ENCODE peak calls at places on chromosomes 12 and 14, in four cellular contexts. T is fibroblast of the aortic adventitia, Y is foreskin fibroblast, Q is ovary. I is an unnamed sample.

GRCh38 chr12:132145334-132145733 is 1.1 kb downstream of the NOC4L start:
- DNase-seq in T (no peak), Y (no peak), Q (peak), I (no peak)

GRCh38 chr12:25995906-25996305 is 37.4 kb downstream of the RASSF8 start:
- DNase-seq in T (no peak), Y (no peak), Q (no peak), I (peak)

GRCh38 chr12:66813137-66813867 is 134.4 kb upstream of the GRIP1 start:
- DNase-seq in T (no peak), Y (no peak), Q (no peak), I (no peak)

GRCh38 chr14:56666716-56667115 is 87.1 kb downstream of the TMEM260 start:
- DNase-seq in T (peak), Y (peak), Q (no peak), I (peak)

GRCh38 chr12:119036878-119037493 is 55.6 kb downstream of the SRRM4 start:
- DNase-seq in T (no peak), Y (no peak), Q (no peak), I (peak)

GRCh38 chr12:34401659-34402227 is 379.4 kb downstream of the ALG10 start:
- DNase-seq in T (no peak), Y (no peak), Q (peak), I (no peak)

GRCh38 chr14:69992564-69992963 is 113.3 kb downstream of the SMOC1 start:
- DNase-seq in T (no peak), Y (no peak), Q (no peak), I (no peak)

GRCh38 chr14:54893151-54893760 is 9.4 kb downstream of the GCH1 start:
- DNase-seq in T (peak), Y (peak), Q (no peak), I (peak)

GRCh38 chr12:18139989-18140596 is 50.1 kb upstream of the RERGL start:
- DNase-seq in T (peak), Y (peak), Q (no peak), I (peak)

GRCh38 chr14:78933948-78934524 is 763.9 kb downstream of the NRXN3 start:
- DNase-seq in T (peak), Y (peak), Q (no peak), I (peak)

GRCh38 chr12:83197483-83197914 is 510.8 kb downstream of the TMTC2 start:
- DNase-seq in T (no peak), Y (no peak), Q (no peak), I (no peak)

GRCh38 chr12:72889791-72890190 is 617.6 kb downstream of the TRHDE start:
- DNase-seq in T (no peak), Y (no peak), Q (no peak), I (no peak)

GRCh38 chr12:39611818-39612217 is 7.8 kb downstream of the ABCD2 start:
- DNase-seq in T (no peak), Y (no peak), Q (no peak), I (no peak)

GRCh38 chr14:98909251-98909944 is 362.6 kb downstream of the BCL11B start:
- DNase-seq in T (no peak), Y (no peak), Q (no peak), I (no peak)

GRCh38 chr12:105581420-105581819 is 250.9 kb downstream of the C12orf75 start:
- DNase-seq in T (no peak), Y (no peak), Q (no peak), I (no peak)

GRCh38 chr12:107282628-107283027 is 189.3 kb upstream of the CRY1 start:
- DNase-seq in T (no peak), Y (no peak), Q (no peak), I (peak)

GRCh38 chr12:27272375-27273028 is 28.4 kb downstream of the STK38L start:
- DNase-seq in T (peak), Y (no peak), Q (no peak), I (no peak)

GRCh38 chr12:130011611-130012385 is 108.0 kb upstream of the TMEM132D start:
- DNase-seq in T (no peak), Y (no peak), Q (no peak), I (no peak)

GRCh38 chr14:33512201-33512600 is 438.7 kb downstream of the EGLN3 start:
- DNase-seq in T (peak), Y (peak), Q (no peak), I (peak)

GRCh38 chr14:95998656-95999055 is 40.5 kb upstream of the C14orf132 start:
- DNase-seq in T (peak), Y (peak), Q (no peak), I (peak)

GRCh38 chr12:3951380-3952135 is 78.4 kb upstream of the PARP11 start:
- DNase-seq in T (no peak), Y (no peak), Q (no peak), I (no peak)

GRCh38 chr12:128766738-128767501 is 56.8 kb downstream of the SLC15A4 start:
- DNase-seq in T (no peak), Y (no peak), Q (no peak), I (no peak)

GRCh38 chr14:102430212-102430908 is 67.6 kb downstream of the TECPR2 start:
- DNase-seq in T (no peak), Y (no peak), Q (no peak), I (no peak)

GRCh38 chr14:68952544-68953535 is 26.3 kb downstream of the ACTN1 start:
- DNase-seq in T (peak), Y (peak), Q (peak), I (peak)

GRCh38 chr14:101761032-101761880 is at the start of gene PPP2R5C:
- DNase-seq in T (peak), Y (peak), Q (peak), I (peak)

GRCh38 chr12:98064501-98064900 is 450.9 kb upstream of the TMPO start:
- DNase-seq in T (no peak), Y (no peak), Q (no peak), I (no peak)

GRCh38 chr12:118052324-118053070 is 8.5 kb downstream of the WSB2 start:
- DNase-seq in T (peak), Y (peak), Q (peak), I (peak)

GRCh38 chr14:56359245-56359644 is 220.4 kb upstream of the TMEM260 start:
- DNase-seq in T (no peak), Y (peak), Q (no peak), I (peak)

GRCh38 chr14:63435838-63436237 is 107.3 kb downstream of the PPP2R5E start:
- DNase-seq in T (peak), Y (peak), Q (peak), I (peak)

GRCh38 chr14:72558721-72559120 is 335.2 kb downstream of the DPF3 start:
- DNase-seq in T (peak), Y (peak), Q (no peak), I (peak)

GRCh38 chr14:28097585-28097984 is 669.0 kb upstream of the FOXG1 start:
- DNase-seq in T (no peak), Y (no peak), Q (no peak), I (peak)

GRCh38 chr14:24139272-24139934 is 2.0 kb downstream of the EMC9 start:
- DNase-seq in T (no peak), Y (no peak), Q (no peak), I (no peak)

GRCh38 chr14:83863042-83863441 is 1666.9 kb upstream of the FLRT2 start:
- DNase-seq in T (no peak), Y (no peak), Q (no peak), I (no peak)

GRCh38 chr14:105503918-105504692 is 13.1 kb downstream of the TEDC1 start:
- DNase-seq in T (no peak), Y (no peak), Q (no peak), I (no peak)

GRCh38 chr14:38737657-38738056 is 365.4 kb downstream of the SEC23A start:
- DNase-seq in T (no peak), Y (no peak), Q (no peak), I (no peak)

GRCh38 chr14:21902561-21903199 is 229.1 kb upstream of the OR4E1 start:
- DNase-seq in T (no peak), Y (no peak), Q (no peak), I (peak)

GRCh38 chr12:121719926-121720414 is 7.4 kb downstream of the TMEM120B start:
- DNase-seq in T (peak), Y (peak), Q (no peak), I (peak)

GRCh38 chr12:12976366-12976765 is 23.7 kb downstream of the HEBP1 start:
- DNase-seq in T (peak), Y (peak), Q (no peak), I (peak)

GRCh38 chr14:97620071-97620470 is 822.9 kb downstream of the VRK1 start:
- DNase-seq in T (no peak), Y (no peak), Q (no peak), I (no peak)

GRCh38 chr14:97618917-97619690 is 821.9 kb downstream of the VRK1 start:
- DNase-seq in T (no peak), Y (no peak), Q (no peak), I (no peak)

DNA sequence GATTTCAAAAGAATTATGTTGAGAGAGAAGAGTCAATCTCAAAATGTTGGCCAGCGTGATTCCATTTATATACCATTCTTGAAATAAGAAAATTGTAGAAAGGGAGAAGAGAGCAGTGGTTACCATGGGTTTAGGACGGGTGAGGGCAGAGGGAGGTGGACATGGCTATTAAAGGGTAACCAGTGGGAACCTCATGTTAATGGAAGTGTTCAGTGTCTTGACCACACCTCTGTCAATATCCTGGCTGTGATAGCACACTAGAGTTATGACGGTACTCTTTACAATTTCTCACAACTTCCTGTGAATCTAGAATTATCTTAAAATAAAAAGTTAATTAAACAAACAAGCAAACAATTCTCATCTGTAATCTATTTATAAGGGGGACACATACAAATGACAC is 821.2 kb downstream of the VRK1 start:
- DNase-seq in T (no peak), Y (no peak), Q (no peak), I (no peak)
- H3K4me3 ChIP-seq in T (no peak), Y (no peak), Q (no peak), I (no peak)

GRCh38 chr12:2057041-2057792 is 4.4 kb downstream of the CACNA1C start:
- DNase-seq in T (peak), Y (peak), Q (peak), I (peak)

GRCh38 chr12:2051700-2052625 is 824 bp upstream of the CACNA1C start:
- DNase-seq in T (peak), Y (peak), Q (peak), I (no peak)

GRCh38 chr12:2053675-2054070 is 886 bp downstream of the CACNA1C start:
- DNase-seq in T (peak), Y (peak), Q (peak), I (no peak)

GRCh38 chr12:2052861-2053674 is at the start of gene CACNA1C:
- DNase-seq in T (peak), Y (peak), Q (peak), I (peak)

GRCh38 chr12:2054091-2055018 is 1.6 kb downstream of the CACNA1C start:
- DNase-seq in T (peak), Y (peak), Q (peak), I (peak)
- H3K4me3 ChIP-seq in T (peak), Y (peak), Q (peak), I (peak)

GRCh38 chr12:116880817-116881324 is 370 bp downstream of the HRK start:
- DNase-seq in T (peak), Y (peak), Q (peak), I (peak)

GRCh38 chr12:116882742-116883141 is 1.5 kb upstream of the HRK start:
- DNase-seq in T (peak), Y (peak), Q (no peak), I (peak)

GRCh38 chr12:116880213-116880816 is 926 bp downstream of the HRK start:
- DNase-seq in T (peak), Y (peak), Q (no peak), I (no peak)

GRCh38 chr12:116881325-116881866 is at the start of gene HRK:
- DNase-seq in T (no peak), Y (no peak), Q (no peak), I (peak)

DNA sequence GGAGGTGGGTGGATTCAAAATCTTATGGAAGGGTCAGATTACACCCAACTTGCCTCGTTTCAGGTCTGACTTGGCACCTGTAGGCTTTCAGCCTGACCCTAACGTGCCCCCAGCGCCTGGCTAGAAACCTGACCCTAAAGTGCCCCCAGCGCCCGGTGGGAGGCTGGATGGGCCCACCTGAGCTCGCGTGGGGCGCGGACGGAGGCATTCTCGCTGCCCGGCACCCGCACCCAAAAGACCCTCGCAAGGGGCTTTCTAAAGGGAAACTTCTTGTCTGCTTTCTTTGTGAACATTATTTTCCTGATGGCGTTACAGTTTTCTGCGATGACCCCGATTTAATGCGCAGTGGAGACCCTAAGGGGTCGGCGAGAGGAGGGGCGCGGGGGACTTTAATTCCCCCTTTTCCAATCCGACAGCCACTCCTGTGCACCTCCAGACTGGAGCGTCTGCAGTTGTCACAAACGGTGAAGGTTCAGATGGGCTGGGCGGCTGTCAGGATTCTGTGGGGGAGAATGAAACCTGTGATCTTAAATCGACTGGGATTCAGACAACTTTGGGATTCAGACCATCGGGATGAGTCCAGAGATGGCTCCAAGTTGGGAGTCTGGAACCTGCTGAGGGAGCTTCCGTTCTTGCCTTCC is 746 bp upstream of the HRK start:
- DNase-seq in T (no peak), Y (no peak), Q (no peak), I (no peak)
- H3K4me3 ChIP-seq in T (no peak), Y (no peak), Q (no peak), I (no peak)

GRCh38 chr14:65170318-65170717 is 68.0 kb upstream of the MAX start:
- DNase-seq in T (no peak), Y (no peak), Q (no peak), I (no peak)

GRCh38 chr14:65169351-65169750 is 67.0 kb upstream of the MAX start:
- DNase-seq in T (peak), Y (peak), Q (no peak), I (peak)

GRCh38 chr14:65173973-65174693 is 71.8 kb upstream of the MAX start:
- DNase-seq in T (peak), Y (no peak), Q (no peak), I (peak)

GRCh38 chr14:65168840-65169239 is 66.5 kb upstream of the MAX start:
- DNase-seq in T (peak), Y (peak), Q (no peak), I (peak)

GRCh38 chr14:65170768-65171251 is 68.5 kb upstream of the MAX start:
- DNase-seq in T (peak), Y (peak), Q (peak), I (peak)
- H3K4me3 ChIP-seq in T (peak), Y (peak), Q (no peak), I (peak)

DNA sequence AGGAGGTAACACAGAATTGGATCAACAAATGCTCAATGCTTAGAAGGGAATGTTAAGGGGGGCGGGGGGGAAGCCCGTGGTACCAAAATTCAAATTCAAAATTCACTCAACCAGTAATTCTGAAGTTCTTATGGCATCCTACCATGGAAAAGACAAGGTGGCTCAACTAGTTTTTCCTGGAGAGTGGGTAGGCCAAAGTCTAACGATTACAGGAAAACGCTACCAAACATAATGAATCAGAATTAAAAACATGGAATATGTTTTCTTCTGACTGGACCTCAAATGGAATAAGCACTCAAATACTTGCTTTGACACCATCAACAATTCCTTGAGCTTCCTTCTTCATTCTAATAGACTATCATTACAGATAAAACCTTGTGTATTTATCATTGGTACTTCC is 2.3 kb downstream of the NACA start:
- DNase-seq in T (no peak), Y (no peak), Q (no peak), I (no peak)
- H3K4me3 ChIP-seq in T (peak), Y (peak), Q (no peak), I (peak)